ENCODE peak calls at places on chromosomes 13 and 19, in nine cellular contexts. One of them, this sample, is unnamed.
A peak's percentile ranks its signal among the peaks of the same experiment; 100 is the strongest.

GRCh38 chr13:32031025-32031814 is at the start of gene FRY:
- DNase-seq in tibial nerve: peak; percentile 27
- DNase-seq in esophagus squamous epithelium: no peak
- DNase-seq in neuronal stem cell: peak; percentile 74
- DNase-seq in ascending aorta: peak; percentile 74
- DNase-seq in brain microvascular endothelial cell: peak; percentile 58
- DNase-seq in IMR-90: peak; percentile 58
- DNase-seq in fibroblast of lung: peak; percentile 65
- DNase-seq in CD4-positive, CD25-positive, alpha-beta regulatory T cell: peak; percentile 56
- DNase-seq in this sample: peak; percentile 95

GRCh38 chr13:49681837-49682236 is 9.4 kb downstream of the EBPL start:
- DNase-seq in tibial nerve: no peak
- DNase-seq in esophagus squamous epithelium: no peak
- DNase-seq in neuronal stem cell: no peak
- DNase-seq in ascending aorta: no peak
- DNase-seq in brain microvascular endothelial cell: peak; percentile 9
- DNase-seq in IMR-90: peak; percentile 55
- DNase-seq in fibroblast of lung: peak; percentile 66
- DNase-seq in CD4-positive, CD25-positive, alpha-beta regulatory T cell: no peak
- DNase-seq in this sample: no peak

GRCh38 chr13:51636349-51636890 is 52.2 kb downstream of the WDFY2 start:
- DNase-seq in tibial nerve: no peak
- DNase-seq in esophagus squamous epithelium: no peak
- DNase-seq in neuronal stem cell: no peak
- DNase-seq in ascending aorta: no peak
- DNase-seq in brain microvascular endothelial cell: no peak
- DNase-seq in IMR-90: no peak
- DNase-seq in fibroblast of lung: no peak
- DNase-seq in CD4-positive, CD25-positive, alpha-beta regulatory T cell: no peak
- DNase-seq in this sample: no peak

GRCh38 chr13:75704942-75705320 is 68.8 kb downstream of the LMO7 start:
- DNase-seq in tibial nerve: no peak
- DNase-seq in esophagus squamous epithelium: no peak
- DNase-seq in neuronal stem cell: no peak
- DNase-seq in ascending aorta: no peak
- DNase-seq in brain microvascular endothelial cell: no peak
- DNase-seq in IMR-90: no peak
- DNase-seq in fibroblast of lung: no peak
- DNase-seq in CD4-positive, CD25-positive, alpha-beta regulatory T cell: no peak
- DNase-seq in this sample: peak; percentile 72

GRCh38 chr19:43699506-43700367 is 16.1 kb upstream of the IRGC start:
- DNase-seq in tibial nerve: no peak
- DNase-seq in esophagus squamous epithelium: no peak
- DNase-seq in neuronal stem cell: peak; percentile 63
- DNase-seq in ascending aorta: no peak
- DNase-seq in brain microvascular endothelial cell: peak; percentile 11
- DNase-seq in IMR-90: peak; percentile 28
- DNase-seq in fibroblast of lung: peak; percentile 52
- DNase-seq in CD4-positive, CD25-positive, alpha-beta regulatory T cell: no peak
- DNase-seq in this sample: peak; percentile 83

GRCh38 chr19:49860716-49861100 is 6.7 kb downstream of the PNKP start:
- DNase-seq in tibial nerve: no peak
- DNase-seq in esophagus squamous epithelium: no peak
- DNase-seq in neuronal stem cell: no peak
- DNase-seq in ascending aorta: no peak
- DNase-seq in brain microvascular endothelial cell: no peak
- DNase-seq in IMR-90: no peak
- DNase-seq in fibroblast of lung: no peak
- DNase-seq in CD4-positive, CD25-positive, alpha-beta regulatory T cell: no peak
- DNase-seq in this sample: peak; percentile 38

GRCh38 chr13:105847532-105848295 is 687.7 kb downstream of the EFNB2 start:
- DNase-seq in tibial nerve: no peak
- DNase-seq in esophagus squamous epithelium: no peak
- DNase-seq in neuronal stem cell: no peak
- DNase-seq in ascending aorta: no peak
- DNase-seq in brain microvascular endothelial cell: no peak
- DNase-seq in IMR-90: peak; percentile 12
- DNase-seq in fibroblast of lung: peak; percentile 89
- DNase-seq in CD4-positive, CD25-positive, alpha-beta regulatory T cell: no peak
- DNase-seq in this sample: no peak

GRCh38 chr19:35248310-35249145 is at the start of gene LSR:
- DNase-seq in tibial nerve: no peak
- DNase-seq in esophagus squamous epithelium: no peak
- DNase-seq in neuronal stem cell: peak; percentile 88
- DNase-seq in ascending aorta: no peak
- DNase-seq in brain microvascular endothelial cell: no peak
- DNase-seq in IMR-90: no peak
- DNase-seq in fibroblast of lung: no peak
- DNase-seq in CD4-positive, CD25-positive, alpha-beta regulatory T cell: peak; percentile 92
- DNase-seq in this sample: peak; percentile 87

GRCh38 chr19:16836115-16836905 is 7.1 kb downstream of the SIN3B start:
- DNase-seq in tibial nerve: peak; percentile 48
- DNase-seq in esophagus squamous epithelium: no peak
- DNase-seq in neuronal stem cell: no peak
- DNase-seq in ascending aorta: no peak
- DNase-seq in brain microvascular endothelial cell: peak; percentile 20
- DNase-seq in IMR-90: peak; percentile 39
- DNase-seq in fibroblast of lung: peak; percentile 32
- DNase-seq in CD4-positive, CD25-positive, alpha-beta regulatory T cell: peak; percentile 18
- DNase-seq in this sample: no peak

GRCh38 chr19:4390862-4391693 is 9.3 kb downstream of the SH3GL1 start:
- DNase-seq in tibial nerve: no peak
- DNase-seq in esophagus squamous epithelium: no peak
- DNase-seq in neuronal stem cell: no peak
- DNase-seq in ascending aorta: no peak
- DNase-seq in brain microvascular endothelial cell: no peak
- DNase-seq in IMR-90: no peak
- DNase-seq in fibroblast of lung: peak; percentile 32
- DNase-seq in CD4-positive, CD25-positive, alpha-beta regulatory T cell: no peak
- DNase-seq in this sample: no peak

GRCh38 chr13:49926019-49926418 is 10.1 kb downstream of the SPRYD7 start:
- DNase-seq in tibial nerve: no peak
- DNase-seq in esophagus squamous epithelium: no peak
- DNase-seq in neuronal stem cell: no peak
- DNase-seq in ascending aorta: no peak
- DNase-seq in brain microvascular endothelial cell: no peak
- DNase-seq in IMR-90: no peak
- DNase-seq in fibroblast of lung: no peak
- DNase-seq in CD4-positive, CD25-positive, alpha-beta regulatory T cell: no peak
- DNase-seq in this sample: no peak

GRCh38 chr13:21075303-21076264 is 14.2 kb upstream of the LATS2 start:
- DNase-seq in tibial nerve: peak; percentile 28
- DNase-seq in esophagus squamous epithelium: no peak
- DNase-seq in neuronal stem cell: no peak
- DNase-seq in ascending aorta: peak; percentile 74
- DNase-seq in brain microvascular endothelial cell: no peak
- DNase-seq in IMR-90: no peak
- DNase-seq in fibroblast of lung: peak; percentile 42
- DNase-seq in CD4-positive, CD25-positive, alpha-beta regulatory T cell: peak; percentile 15
- DNase-seq in this sample: no peak

GRCh38 chr13:111564657-111565056 is 244.2 kb downstream of the TEX29 start:
- DNase-seq in tibial nerve: no peak
- DNase-seq in esophagus squamous epithelium: no peak
- DNase-seq in neuronal stem cell: no peak
- DNase-seq in ascending aorta: no peak
- DNase-seq in brain microvascular endothelial cell: no peak
- DNase-seq in IMR-90: no peak
- DNase-seq in fibroblast of lung: no peak
- DNase-seq in CD4-positive, CD25-positive, alpha-beta regulatory T cell: no peak
- DNase-seq in this sample: no peak

GRCh38 chr13:45205124-45205523 is 4.3 kb upstream of the KCTD4 start:
- DNase-seq in tibial nerve: no peak
- DNase-seq in esophagus squamous epithelium: no peak
- DNase-seq in neuronal stem cell: no peak
- DNase-seq in ascending aorta: no peak
- DNase-seq in brain microvascular endothelial cell: no peak
- DNase-seq in IMR-90: no peak
- DNase-seq in fibroblast of lung: no peak
- DNase-seq in CD4-positive, CD25-positive, alpha-beta regulatory T cell: no peak
- DNase-seq in this sample: no peak
- H3K27ac ChIP-seq in tibial nerve: no peak overlapping the region
- H3K27ac ChIP-seq in esophagus squamous epithelium: peak overlapping the region; percentile 2
- H3K27ac ChIP-seq in neuronal stem cell: no peak overlapping the region
- H3K27ac ChIP-seq in ascending aorta: no peak overlapping the region
- H3K27ac ChIP-seq in brain microvascular endothelial cell: peak overlapping the region; percentile 8
- H3K27ac ChIP-seq in IMR-90: peak overlapping the region; percentile 23
- H3K27ac ChIP-seq in fibroblast of lung: no peak overlapping the region
- H3K27ac ChIP-seq in CD4-positive, CD25-positive, alpha-beta regulatory T cell: no peak overlapping the region
- H3K27ac ChIP-seq in this sample: no peak overlapping the region

GRCh38 chr13:61414686-61415664 is 674 bp downstream of the PCDH20 start:
- DNase-seq in tibial nerve: no peak
- DNase-seq in esophagus squamous epithelium: no peak
- DNase-seq in neuronal stem cell: peak; percentile 75
- DNase-seq in ascending aorta: peak; percentile 76
- DNase-seq in brain microvascular endothelial cell: no peak
- DNase-seq in IMR-90: no peak
- DNase-seq in fibroblast of lung: peak; percentile 56
- DNase-seq in CD4-positive, CD25-positive, alpha-beta regulatory T cell: no peak
- DNase-seq in this sample: peak; percentile 86

GRCh38 chr13:61410669-61411297 is 4.9 kb downstream of the PCDH20 start:
- DNase-seq in tibial nerve: no peak
- DNase-seq in esophagus squamous epithelium: no peak
- DNase-seq in neuronal stem cell: no peak
- DNase-seq in ascending aorta: no peak
- DNase-seq in brain microvascular endothelial cell: no peak
- DNase-seq in IMR-90: peak; percentile 8
- DNase-seq in fibroblast of lung: peak; percentile 9
- DNase-seq in CD4-positive, CD25-positive, alpha-beta regulatory T cell: no peak
- DNase-seq in this sample: no peak

GRCh38 chr13:61415749-61416148 is at the start of gene PCDH20:
- DNase-seq in tibial nerve: no peak
- DNase-seq in esophagus squamous epithelium: no peak
- DNase-seq in neuronal stem cell: no peak
- DNase-seq in ascending aorta: no peak
- DNase-seq in brain microvascular endothelial cell: no peak
- DNase-seq in IMR-90: no peak
- DNase-seq in fibroblast of lung: no peak
- DNase-seq in CD4-positive, CD25-positive, alpha-beta regulatory T cell: no peak
- DNase-seq in this sample: no peak

GRCh38 chr13:61414136-61414535 is 1.5 kb downstream of the PCDH20 start:
- DNase-seq in tibial nerve: no peak
- DNase-seq in esophagus squamous epithelium: no peak
- DNase-seq in neuronal stem cell: no peak
- DNase-seq in ascending aorta: no peak
- DNase-seq in brain microvascular endothelial cell: no peak
- DNase-seq in IMR-90: no peak
- DNase-seq in fibroblast of lung: no peak
- DNase-seq in CD4-positive, CD25-positive, alpha-beta regulatory T cell: no peak
- DNase-seq in this sample: no peak

GRCh38 chr13:61413572-61413971 is 2.1 kb downstream of the PCDH20 start:
- DNase-seq in tibial nerve: no peak
- DNase-seq in esophagus squamous epithelium: no peak
- DNase-seq in neuronal stem cell: peak; percentile 14
- DNase-seq in ascending aorta: no peak
- DNase-seq in brain microvascular endothelial cell: no peak
- DNase-seq in IMR-90: no peak
- DNase-seq in fibroblast of lung: no peak
- DNase-seq in CD4-positive, CD25-positive, alpha-beta regulatory T cell: no peak
- DNase-seq in this sample: peak; percentile 57
- H3K4me3 ChIP-seq in tibial nerve: peak overlapping the region; percentile 35
- H3K4me3 ChIP-seq in esophagus squamous epithelium: no peak overlapping the region
- H3K4me3 ChIP-seq in neuronal stem cell: peak overlapping the region; percentile 49
- H3K4me3 ChIP-seq in ascending aorta: peak overlapping the region; percentile 50
- H3K4me3 ChIP-seq in brain microvascular endothelial cell: peak overlapping the region; percentile 49
- H3K4me3 ChIP-seq in IMR-90: no peak overlapping the region
- H3K4me3 ChIP-seq in fibroblast of lung: no peak overlapping the region
- H3K4me3 ChIP-seq in CD4-positive, CD25-positive, alpha-beta regulatory T cell: no peak overlapping the region
- H3K4me3 ChIP-seq in this sample: peak overlapping the region; percentile 25

GRCh38 chr13:37313383-37313782 is 207.9 kb upstream of the CSNK1A1L start:
- DNase-seq in tibial nerve: no peak
- DNase-seq in esophagus squamous epithelium: no peak
- DNase-seq in neuronal stem cell: no peak
- DNase-seq in ascending aorta: no peak
- DNase-seq in brain microvascular endothelial cell: peak; percentile 45
- DNase-seq in IMR-90: peak; percentile 92
- DNase-seq in fibroblast of lung: peak; percentile 95
- DNase-seq in CD4-positive, CD25-positive, alpha-beta regulatory T cell: no peak
- DNase-seq in this sample: no peak

GRCh38 chr13:37319041-37319443 is 213.6 kb upstream of the CSNK1A1L start:
- DNase-seq in tibial nerve: no peak
- DNase-seq in esophagus squamous epithelium: no peak
- DNase-seq in neuronal stem cell: no peak
- DNase-seq in ascending aorta: no peak
- DNase-seq in brain microvascular endothelial cell: no peak
- DNase-seq in IMR-90: peak; percentile 84
- DNase-seq in fibroblast of lung: peak; percentile 58
- DNase-seq in CD4-positive, CD25-positive, alpha-beta regulatory T cell: no peak
- DNase-seq in this sample: no peak

DNA sequence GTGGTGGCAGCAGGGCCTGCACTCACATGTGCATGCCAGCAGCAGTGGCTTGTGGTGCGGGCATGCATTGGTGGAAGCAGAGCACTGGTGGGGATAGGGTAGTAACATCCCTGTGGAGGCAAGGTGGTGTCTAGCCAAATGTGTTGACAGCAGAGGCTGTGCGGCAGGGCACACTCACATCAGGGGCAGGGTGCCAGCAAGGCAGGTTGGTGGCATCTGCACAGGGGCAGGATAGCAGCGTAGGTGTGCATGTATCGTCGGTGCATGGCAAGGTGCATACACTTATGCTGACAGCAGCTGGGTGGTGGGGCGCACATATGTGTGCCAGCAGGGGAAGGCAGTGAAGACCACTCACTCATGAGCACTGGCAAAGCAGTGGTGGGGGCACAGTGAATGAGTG is 211.5 kb upstream of the CSNK1A1L start:
- DNase-seq in tibial nerve: no peak
- DNase-seq in esophagus squamous epithelium: no peak
- DNase-seq in neuronal stem cell: no peak
- DNase-seq in ascending aorta: no peak
- DNase-seq in brain microvascular endothelial cell: no peak
- DNase-seq in IMR-90: no peak
- DNase-seq in fibroblast of lung: no peak
- DNase-seq in CD4-positive, CD25-positive, alpha-beta regulatory T cell: no peak
- DNase-seq in this sample: peak; percentile 11
- H3K27ac ChIP-seq in tibial nerve: no peak overlapping the region
- H3K27ac ChIP-seq in esophagus squamous epithelium: no peak overlapping the region
- H3K27ac ChIP-seq in neuronal stem cell: no peak overlapping the region
- H3K27ac ChIP-seq in ascending aorta: no peak overlapping the region
- H3K27ac ChIP-seq in brain microvascular endothelial cell: no peak overlapping the region
- H3K27ac ChIP-seq in IMR-90: no peak overlapping the region
- H3K27ac ChIP-seq in fibroblast of lung: no peak overlapping the region
- H3K27ac ChIP-seq in CD4-positive, CD25-positive, alpha-beta regulatory T cell: no peak overlapping the region
- H3K27ac ChIP-seq in this sample: no peak overlapping the region

DNA sequence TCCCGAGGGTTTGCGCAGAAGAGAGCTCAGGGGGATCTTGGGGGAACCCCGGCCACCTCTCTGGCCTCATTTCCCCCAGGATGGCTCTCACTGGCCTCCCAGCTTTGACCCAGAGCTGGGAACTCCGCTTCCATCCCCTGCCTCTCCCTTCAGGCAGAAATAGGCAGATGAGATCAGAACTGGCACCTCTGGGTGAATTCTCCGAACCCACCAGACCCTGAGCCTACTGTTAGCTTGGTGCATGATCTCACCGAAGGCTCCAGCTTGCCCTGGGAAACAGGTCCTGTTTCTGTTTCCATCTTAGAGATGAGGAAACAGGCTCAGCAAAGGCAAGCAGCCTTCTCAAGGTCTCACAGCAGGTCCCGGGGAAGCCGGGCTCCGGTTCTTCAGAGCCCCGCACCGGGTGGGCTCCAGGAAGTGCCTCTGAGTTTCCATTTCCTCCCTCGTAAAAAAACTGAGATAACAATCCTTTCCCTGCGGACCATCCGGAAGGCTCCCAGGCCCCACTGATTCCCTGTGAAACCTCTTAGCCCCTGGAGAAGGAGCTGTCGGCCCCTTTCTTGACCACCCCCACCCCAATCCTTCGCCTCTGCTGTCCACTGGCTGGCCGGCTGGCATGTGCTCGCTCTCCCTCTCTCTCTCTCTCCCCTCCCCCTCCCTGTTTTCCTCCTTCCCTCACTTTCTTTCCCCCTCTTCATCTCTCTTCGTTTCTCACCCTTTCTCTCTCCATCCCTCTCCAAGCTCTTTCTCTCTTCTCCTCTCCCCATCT is 2.1 kb downstream of the NECTIN2 start:
- DNase-seq in tibial nerve: no peak
- DNase-seq in esophagus squamous epithelium: no peak
- DNase-seq in neuronal stem cell: peak; percentile 24
- DNase-seq in ascending aorta: peak; percentile 75
- DNase-seq in brain microvascular endothelial cell: peak; percentile 49
- DNase-seq in IMR-90: peak; percentile 57
- DNase-seq in fibroblast of lung: peak; percentile 57
- DNase-seq in CD4-positive, CD25-positive, alpha-beta regulatory T cell: no peak
- DNase-seq in this sample: no peak
- H3K4me3 ChIP-seq in tibial nerve: peak overlapping the region; percentile 88
- H3K4me3 ChIP-seq in esophagus squamous epithelium: peak overlapping the region; percentile 72
- H3K4me3 ChIP-seq in neuronal stem cell: peak overlapping the region; percentile 65
- H3K4me3 ChIP-seq in ascending aorta: peak overlapping the region; percentile 99
- H3K4me3 ChIP-seq in brain microvascular endothelial cell: peak overlapping the region; percentile 93
- H3K4me3 ChIP-seq in IMR-90: peak overlapping the region; percentile 97
- H3K4me3 ChIP-seq in fibroblast of lung: peak overlapping the region; percentile 98
- H3K4me3 ChIP-seq in CD4-positive, CD25-positive, alpha-beta regulatory T cell: no peak overlapping the region
- H3K4me3 ChIP-seq in this sample: peak overlapping the region; percentile 96

This sample was measured in left lung.